ENCODE peak calls at places on chromosomes 2 and 18, in four cellular contexts. One of them, this sample, is unnamed.

GRCh38 chr2:166417669-166418068 is 41.9 kb upstream of the SCN9A start:
- DNase-seq in GM23338: peak
- DNase-seq in activated CD4-positive, alpha-beta T cell treated with anti-CD3 and anti-CD28 coated beads for 36 hours: no peak
- DNase-seq in HL-60: no peak
- DNase-seq in this sample: no peak

GRCh38 chr2:101521497-101521896 is 46.6 kb upstream of the RFX8 start:
- DNase-seq in GM23338: no peak
- DNase-seq in activated CD4-positive, alpha-beta T cell treated with anti-CD3 and anti-CD28 coated beads for 36 hours: no peak
- DNase-seq in HL-60: no peak
- DNase-seq in this sample: no peak

GRCh38 chr2:216551669-216552068 is 53.0 kb downstream of the RPL37A start:
- DNase-seq in GM23338: no peak
- DNase-seq in activated CD4-positive, alpha-beta T cell treated with anti-CD3 and anti-CD28 coated beads for 36 hours: no peak
- DNase-seq in HL-60: no peak
- DNase-seq in this sample: no peak

GRCh38 chr2:133726906-133727305 is 158.6 kb upstream of the NCKAP5 start:
- DNase-seq in GM23338: no peak
- DNase-seq in activated CD4-positive, alpha-beta T cell treated with anti-CD3 and anti-CD28 coated beads for 36 hours: no peak
- DNase-seq in HL-60: no peak
- DNase-seq in this sample: no peak

GRCh38 chr2:151999058-151999457 is 99.8 kb downstream of the CACNB4 start:
- DNase-seq in GM23338: peak
- DNase-seq in activated CD4-positive, alpha-beta T cell treated with anti-CD3 and anti-CD28 coated beads for 36 hours: peak
- DNase-seq in HL-60: peak
- DNase-seq in this sample: peak

GRCh38 chr2:30030361-30030760 is 109.0 kb upstream of the ALK start:
- DNase-seq in GM23338: peak
- DNase-seq in activated CD4-positive, alpha-beta T cell treated with anti-CD3 and anti-CD28 coated beads for 36 hours: no peak
- DNase-seq in HL-60: no peak
- DNase-seq in this sample: peak

GRCh38 chr2:88190808-88191721 is 20.9 kb downstream of the THNSL2 start:
- DNase-seq in GM23338: peak
- DNase-seq in activated CD4-positive, alpha-beta T cell treated with anti-CD3 and anti-CD28 coated beads for 36 hours: peak
- DNase-seq in HL-60: no peak
- DNase-seq in this sample: peak

GRCh38 chr2:47221039-47221438 is 65.9 kb upstream of the STPG4 start:
- DNase-seq in GM23338: no peak
- DNase-seq in activated CD4-positive, alpha-beta T cell treated with anti-CD3 and anti-CD28 coated beads for 36 hours: no peak
- DNase-seq in HL-60: no peak
- DNase-seq in this sample: no peak

GRCh38 chr18:51890762-51891161 is 449.2 kb upstream of the DCC start:
- DNase-seq in GM23338: no peak
- DNase-seq in activated CD4-positive, alpha-beta T cell treated with anti-CD3 and anti-CD28 coated beads for 36 hours: no peak
- DNase-seq in HL-60: no peak
- DNase-seq in this sample: peak

GRCh38 chr2:69082430-69082997 is 69.5 kb downstream of the ANTXR1 start:
- DNase-seq in GM23338: no peak
- DNase-seq in activated CD4-positive, alpha-beta T cell treated with anti-CD3 and anti-CD28 coated beads for 36 hours: no peak
- DNase-seq in HL-60: no peak
- DNase-seq in this sample: peak

GRCh38 chr2:96524482-96525210 is 11.9 kb upstream of the ARID5A start:
- DNase-seq in GM23338: no peak
- DNase-seq in activated CD4-positive, alpha-beta T cell treated with anti-CD3 and anti-CD28 coated beads for 36 hours: peak
- DNase-seq in HL-60: no peak
- DNase-seq in this sample: no peak